ENCODE peak calls at places on chromosomes 2 and 18, in four cellular contexts. S is Ammon's horn, X is RPMI7951, C is iPS DF 6.9. R is an unnamed sample.

GRCh38 chr2:37775908-37776250 is 104.4 kb upstream of the CDC42EP3 start:
- DNase-seq in S (no peak), X (peak; percentile 80), C (no peak), R (no peak)

GRCh38 chr2:45823723-45824206 is 172.3 kb downstream of the PRKCE start:
- DNase-seq in S (peak; percentile 85), X (no peak), C (no peak), R (peak; percentile 76)

GRCh38 chr2:20542761-20543578 is 96.1 kb downstream of the RHOB start:
- DNase-seq in S (no peak), X (no peak), C (no peak), R (no peak)

GRCh38 chr2:133955174-133955573 is 298.7 kb upstream of the MGAT5 start:
- DNase-seq in S (no peak), X (no peak), C (no peak), R (no peak)

GRCh38 chr2:158202151-158202778 is 100.6 kb downstream of the UPP2 start:
- DNase-seq in S (no peak), X (peak; percentile 37), C (no peak), R (no peak)

GRCh38 chr2:20218331-20219320 is 6.3 kb downstream of the SDC1 start:
- DNase-seq in S (no peak), X (no peak), C (no peak), R (no peak)

GRCh38 chr2:144452169-144453038 is 67.5 kb downstream of the ZEB2 start:
- DNase-seq in S (no peak), X (no peak), C (no peak), R (no peak)

GRCh38 chr2:170525566-170525900 is 189.6 kb upstream of the SP5 start:
- DNase-seq in S (peak; percentile 20), X (peak; percentile 94), C (no peak), R (no peak)

GRCh38 chr18:59300676-59301285 is 17.7 kb downstream of the CPLX4 start:
- DNase-seq in S (no peak), X (no peak), C (no peak), R (no peak)

GRCh38 chr18:13726972-13727331 is 479 bp downstream of the RNMT start:
- DNase-seq in S (peak; percentile 38), X (peak; percentile 47), C (no peak), R (peak; percentile 39)

GRCh38 chr2:211093743-211094303 is 537.4 kb downstream of the CPS1 start:
- DNase-seq in S (no peak), X (no peak), C (no peak), R (no peak)

GRCh38 chr2:37865640-37866039 is 59.4 kb upstream of the RMDN2 start:
- DNase-seq in S (no peak), X (no peak), C (no peak), R (no peak)

GRCh38 chr2:67083978-67084377 is 313.2 kb upstream of the ETAA1 start:
- DNase-seq in S (no peak), X (no peak), C (no peak), R (no peak)

GRCh38 chr2:7075834-7076233 is 158.6 kb downstream of the RNF144A start:
- DNase-seq in S (no peak), X (no peak), C (no peak), R (no peak)

GRCh38 chr2:189613650-189614420 is 33.2 kb upstream of the SLC40A1 start:
- DNase-seq in S (no peak), X (peak; percentile 29), C (no peak), R (no peak)

GRCh38 chr18:3463052-3463451 is 13.1 kb downstream of the TGIF1 start:
- DNase-seq in S (no peak), X (peak; percentile 38), C (no peak), R (no peak)

GRCh38 chr2:23414876-23415275 is 29.9 kb downstream of the KLHL29 start:
- DNase-seq in S (no peak), X (no peak), C (no peak), R (no peak)

GRCh38 chr18:57784034-57784815 is 18.9 kb downstream of the ATP8B1 start:
- DNase-seq in S (no peak), X (peak; percentile 84), C (no peak), R (no peak)

GRCh38 chr2:123485056-123485455 is 540.0 kb upstream of the CNTNAP5 start:
- DNase-seq in S (no peak), X (no peak), C (no peak), R (no peak)

GRCh38 chr18:48832961-48833700 is 117.6 kb downstream of the SMAD7 start:
- DNase-seq in S (peak; percentile 61), X (peak; percentile 98), C (no peak), R (no peak)

GRCh38 chr2:131104487-131105155 is 515 bp upstream of the PLEKHB2 start:
- DNase-seq in S (peak; percentile 11), X (peak; percentile 79), C (no peak), R (peak; percentile 88)

GRCh38 chr2:46615555-46616487 is 136.5 kb downstream of the TMEM247 start:
- DNase-seq in S (peak; percentile 13), X (peak; percentile 15), C (no peak), R (peak; percentile 24)

GRCh38 chr2:176084629-176085119 is 912 bp upstream of the EVX2 start:
- DNase-seq in S (no peak), X (no peak), C (no peak), R (no peak)

GRCh38 chr2:54503192-54503591 is 47.1 kb downstream of the SPTBN1 start:
- DNase-seq in S (peak; percentile 54), X (peak; percentile 41), C (no peak), R (peak; percentile 19)

GRCh38 chr2:231726276-231726675 is 18.0 kb downstream of the PTMA start:
- DNase-seq in S (no peak), X (no peak), C (no peak), R (no peak)

GRCh38 chr2:8624855-8625398 is 56.9 kb upstream of the ID2 start:
- DNase-seq in S (no peak), X (no peak), C (no peak), R (no peak)

GRCh38 chr2:180124273-180124881 is 117.3 kb upstream of the CWC22 start:
- DNase-seq in S (peak; percentile 67), X (peak; percentile 57), C (no peak), R (peak; percentile 78)

GRCh38 chr2:18701981-18702380 is 112.6 kb upstream of the NT5C1B start:
- DNase-seq in S (no peak), X (peak; percentile 69), C (no peak), R (no peak)

GRCh38 chr2:142306126-142306525 is 175.3 kb upstream of the LRP1B start:
- DNase-seq in S (no peak), X (no peak), C (no peak), R (no peak)

GRCh38 chr2:169034256-169034655 is 3.1 kb upstream of the ABCB11 start:
- DNase-seq in S (no peak), X (peak; percentile 5), C (no peak), R (no peak)